ENCODE peak calls at places on chromosome 22, in ten cellular contexts. Z is HCEC 1CT; T is Calu3; M is MCF 10A; O is activated T-cell treated with anti-CD3 and anti-CD28 coated beads, Interleukin-2, amount 50 U/mL, for 24 hours; I is effector memory CD8-positive, alpha-beta T cell; V is lung microvascular endothelial cell; H is NCI-H774; A is A172; K is IMR-90. D is an unnamed sample.

GRCh38 chr22:32897400-32897799 is 95.9 kb downstream of the TIMP3 start:
- DNase-seq in Z (no peak), T (no peak), M (peak), O (no peak), I (no peak), V (no peak), H (no peak), A (peak), K (peak), D (no peak)

GRCh38 chr22:19942071-19942885 is 660 bp upstream of the TXNRD2 start:
- DNase-seq in Z (peak), T (no peak), M (peak), O (peak), I (no peak), V (peak), H (no peak), A (peak), K (peak), D (peak)

GRCh38 chr22:30305519-30305905 is 16.2 kb upstream of the CASTOR1 start:
- DNase-seq in Z (no peak), T (no peak), M (peak), O (peak), I (no peak), V (peak), H (no peak), A (no peak), K (no peak), D (peak)

GRCh38 chr22:20422965-20423635 is 14.5 kb downstream of the SCARF2 start:
- DNase-seq in Z (no peak), T (no peak), M (no peak), O (no peak), I (no peak), V (no peak), H (no peak), A (no peak), K (no peak), D (no peak)

GRCh38 chr22:34645375-34645774 is 420.6 kb upstream of the ISX start:
- DNase-seq in Z (no peak), T (no peak), M (no peak), O (no peak), I (no peak), V (no peak), H (no peak), A (no peak), K (no peak), D (no peak)

GRCh38 chr22:37659066-37659896 is 758 bp downstream of the PDXP start:
- DNase-seq in Z (no peak), T (no peak), M (no peak), O (peak), I (no peak), V (no peak), H (no peak), A (no peak), K (no peak), D (no peak)

GRCh38 chr22:27220349-27220748 is 563.0 kb downstream of the MIAT start:
- DNase-seq in Z (peak), T (no peak), M (peak), O (no peak), I (no peak), V (no peak), H (no peak), A (peak), K (peak), D (no peak)

GRCh38 chr22:25054943-25055511 is 102.5 kb downstream of the KIAA1671 start:
- DNase-seq in Z (no peak), T (no peak), M (no peak), O (peak), I (peak), V (peak), H (no peak), A (no peak), K (no peak), D (peak)

GRCh38 chr22:39230261-39231196 is 14.3 kb downstream of the PDGFB start:
- DNase-seq in Z (no peak), T (no peak), M (no peak), O (no peak), I (no peak), V (peak), H (no peak), A (no peak), K (no peak), D (no peak)

GRCh38 chr22:30694638-30695350 is at the start of gene OSBP2:
- DNase-seq in Z (no peak), T (peak), M (no peak), O (peak), I (peak), V (peak), H (no peak), A (no peak), K (no peak), D (peak)

GRCh38 chr22:27460596-27461347 is 340.8 kb downstream of the MN1 start:
- DNase-seq in Z (peak), T (no peak), M (no peak), O (no peak), I (no peak), V (no peak), H (no peak), A (no peak), K (peak), D (peak)

GRCh38 chr22:35465109-35465701 is 65.3 kb downstream of the MCM5 start:
- DNase-seq in Z (no peak), T (no peak), M (no peak), O (no peak), I (no peak), V (no peak), H (no peak), A (no peak), K (no peak), D (no peak)

GRCh38 chr22:49687786-49688515 is 139.7 kb downstream of the BRD1 start:
- DNase-seq in Z (no peak), T (no peak), M (no peak), O (no peak), I (no peak), V (no peak), H (no peak), A (no peak), K (no peak), D (no peak)

GRCh38 chr22:42644422-42645340 is 4.3 kb upstream of the ATP5MGL start:
- DNase-seq in Z (no peak), T (no peak), M (no peak), O (no peak), I (no peak), V (peak), H (no peak), A (no peak), K (no peak), D (peak)

GRCh38 chr22:20117656-20118571 is 888 bp upstream of the TRMT2A start:
- DNase-seq in Z (peak), T (peak), M (peak), O (peak), I (peak), V (peak), H (no peak), A (no peak), K (peak), D (no peak)

GRCh38 chr22:25027552-25027951 is 75.0 kb downstream of the KIAA1671 start:
- DNase-seq in Z (no peak), T (no peak), M (peak), O (no peak), I (no peak), V (no peak), H (no peak), A (no peak), K (no peak), D (no peak)

GRCh38 chr22:44100411-44100810 is 76.3 kb downstream of the PARVB start:
- DNase-seq in Z (no peak), T (no peak), M (no peak), O (no peak), I (no peak), V (no peak), H (no peak), A (no peak), K (no peak), D (no peak)

GRCh38 chr22:38203855-38204497 is 2.2 kb downstream of the MAFF start:
- DNase-seq in Z (peak), T (no peak), M (no peak), O (no peak), I (no peak), V (peak), H (no peak), A (no peak), K (peak), D (no peak)

GRCh38 chr22:29715240-29715639 is 4.6 kb upstream of the CABP7 start:
- DNase-seq in Z (no peak), T (no peak), M (no peak), O (no peak), I (no peak), V (no peak), H (peak), A (no peak), K (no peak), D (no peak)

GRCh38 chr22:34886812-34887211 is 179.1 kb upstream of the ISX start:
- DNase-seq in Z (no peak), T (no peak), M (no peak), O (no peak), I (no peak), V (no peak), H (no peak), A (no peak), K (no peak), D (no peak)

GRCh38 chr22:37848587-37849088 is 581 bp upstream of the EIF3L start:
- DNase-seq in Z (no peak), T (no peak), M (peak), O (peak), I (no peak), V (peak), H (no peak), A (no peak), K (peak), D (peak)

GRCh38 chr22:41925783-41926460 is 684 bp downstream of the TNFRSF13C start:
- DNase-seq in Z (no peak), T (peak), M (peak), O (peak), I (peak), V (peak), H (peak), A (no peak), K (peak), D (no peak)

GRCh38 chr22:32318361-32318760 is 39.3 kb upstream of the RFPL3 start:
- DNase-seq in Z (no peak), T (no peak), M (no peak), O (no peak), I (no peak), V (peak), H (no peak), A (no peak), K (no peak), D (no peak)

GRCh38 chr22:42236848-42237247 is 33.6 kb downstream of the TCF20 start:
- DNase-seq in Z (no peak), T (no peak), M (no peak), O (no peak), I (no peak), V (no peak), H (no peak), A (no peak), K (no peak), D (no peak)

GRCh38 chr22:50178471-50178864 is 7.2 kb upstream of the TRABD start:
- DNase-seq in Z (no peak), T (no peak), M (no peak), O (no peak), I (no peak), V (no peak), H (no peak), A (no peak), K (no peak), D (no peak)

GRCh38 chr22:37664249-37665101 is 6.0 kb downstream of the PDXP start:
- DNase-seq in Z (no peak), T (no peak), M (no peak), O (no peak), I (no peak), V (no peak), H (no peak), A (no peak), K (no peak), D (no peak)

GRCh38 chr22:31099841-31100761 is 7.3 kb downstream of the SELENOM start:
- DNase-seq in Z (no peak), T (no peak), M (no peak), O (no peak), I (no peak), V (no peak), H (no peak), A (no peak), K (no peak), D (no peak)

GRCh38 chr22:44335903-44336803 is 23.4 kb upstream of the SHISAL1 start:
- DNase-seq in Z (no peak), T (peak), M (peak), O (no peak), I (no peak), V (no peak), H (no peak), A (no peak), K (no peak), D (no peak)

GRCh38 chr22:20069331-20070042 is 10.6 kb upstream of the DGCR8 start:
- DNase-seq in Z (no peak), T (no peak), M (no peak), O (no peak), I (no peak), V (no peak), H (no peak), A (no peak), K (no peak), D (no peak)

GRCh38 chr22:32880906-32881596 is 79.5 kb downstream of the TIMP3 start:
- DNase-seq in Z (no peak), T (peak), M (no peak), O (peak), I (no peak), V (peak), H (no peak), A (peak), K (peak), D (no peak)

GRCh38 chr22:41620646-41621098 is at the start of gene DESI1:
- DNase-seq in Z (no peak), T (peak), M (peak), O (no peak), I (no peak), V (no peak), H (no peak), A (no peak), K (no peak), D (no peak)

GRCh38 chr22:35484651-35485372 is 55.8 kb upstream of the RASD2 start:
- DNase-seq in Z (peak), T (no peak), M (no peak), O (no peak), I (no peak), V (no peak), H (no peak), A (peak), K (peak), D (no peak)

GRCh38 chr22:46985507-46985882 is 223.0 kb downstream of the TBC1D22A start:
- DNase-seq in Z (no peak), T (no peak), M (no peak), O (no peak), I (no peak), V (no peak), H (no peak), A (no peak), K (no peak), D (peak)

GRCh38 chr22:41862530-41863266 is 29.8 kb downstream of the SREBF2 start:
- DNase-seq in Z (peak), T (no peak), M (no peak), O (peak), I (no peak), V (no peak), H (no peak), A (no peak), K (peak), D (no peak)

GRCh38 chr22:20657963-20658362 is 116.0 kb upstream of the SERPIND1 start:
- DNase-seq in Z (no peak), T (no peak), M (no peak), O (no peak), I (no peak), V (no peak), H (no peak), A (no peak), K (no peak), D (no peak)

GRCh38 chr22:42412744-42413220 is 19.4 kb downstream of the NFAM1 start:
- DNase-seq in Z (no peak), T (no peak), M (no peak), O (no peak), I (no peak), V (no peak), H (no peak), A (no peak), K (no peak), D (no peak)

GRCh38 chr22:35037089-35037488 is 28.9 kb upstream of the ISX start:
- DNase-seq in Z (no peak), T (no peak), M (no peak), O (no peak), I (no peak), V (no peak), H (no peak), A (no peak), K (no peak), D (no peak)

GRCh38 chr22:48577014-48577690 is 1250.5 kb downstream of the BRD1 start:
- DNase-seq in Z (no peak), T (no peak), M (no peak), O (no peak), I (no peak), V (no peak), H (no peak), A (no peak), K (no peak), D (no peak)

D was measured in G401.